ENCODE peak calls at places on chromosomes 16 and 17, in four cellular contexts. Z, Y, E and S are unnamed samples.

GRCh38 chr17:75673487-75673886 is 6.3 kb downstream of the SAP30BP start:
- DNase-seq in Y (no peak), Z (no peak), E (no peak), S (no peak)

GRCh38 chr17:29706045-29706431 is 83.3 kb upstream of the CORO6 start:
- DNase-seq in Z (no peak), Y (no peak), E (no peak), S (no peak)

GRCh38 chr16:24538756-24539294 is 541 bp upstream of the RBBP6 start:
- DNase-seq in Y (peak; percentile 67), E (no peak), Z (no peak), S (no peak)

GRCh38 chr17:75590849-75591721 is 3.5 kb downstream of the MYO15B start:
- DNase-seq in E (no peak), Y (no peak), Z (no peak), S (no peak)

GRCh38 chr17:42132941-42133340 is 10.3 kb downstream of the HSPB9 start:
- DNase-seq in E (no peak), Y (peak; percentile 81), Z (no peak), S (peak; percentile 77)

GRCh38 chr17:40518401-40519088 is 17.1 kb upstream of the TNS4 start:
- DNase-seq in Y (no peak), Z (no peak), E (no peak), S (peak; percentile 61)

GRCh38 chr17:4329838-4330237 is 36.6 kb downstream of the UBE2G1 start:
- DNase-seq in Z (no peak), E (no peak), Y (no peak), S (no peak)

GRCh38 chr17:65131946-65132345 is 5.2 kb upstream of the RGS9 start:
- DNase-seq in Y (no peak), E (no peak), Z (no peak), S (no peak)

GRCh38 chr17:74260525-74260850 is 13.5 kb upstream of the DNAI2 start:
- DNase-seq in E (no peak), Z (no peak), Y (no peak), S (no peak)

GRCh38 chr17:77829871-77830799 is 128.4 kb upstream of the TNRC6C start:
- DNase-seq in Z (no peak), Y (no peak), E (no peak), S (no peak)

GRCh38 chr16:57807968-57808528 is 5.8 kb upstream of the KIFC3 start:
- DNase-seq in Z (peak; percentile 83), E (peak; percentile 78), Y (peak; percentile 92), S (peak; percentile 87)

GRCh38 chr16:84589975-84590719 is 27.7 kb downstream of the COTL1 start:
- DNase-seq in E (no peak), Z (no peak), Y (no peak), S (no peak)

GRCh38 chr17:65987988-65988387 is 203.9 kb downstream of the CEP112 start:
- DNase-seq in Y (no peak), E (no peak), Z (no peak), S (peak; percentile 11)

GRCh38 chr16:50591800-50592771 is 43.9 kb downstream of the NKD1 start:
- DNase-seq in Y (peak; percentile 37), Z (no peak), E (no peak), S (peak; percentile 30)

GRCh38 chr16:66315210-66315825 is 51.2 kb upstream of the CDH5 start:
- DNase-seq in Z (peak; percentile 85), Y (peak; percentile 69), E (peak; percentile 68), S (peak; percentile 67)

GRCh38 chr16:12573730-12574383 is 229.8 kb downstream of the CPPED1 start:
- DNase-seq in Y (peak; percentile 79), Z (peak; percentile 75), E (peak; percentile 79), S (peak; percentile 51)

GRCh38 chr17:72409405-72410002 is 288.7 kb downstream of the SOX9 start:
- DNase-seq in E (no peak), Y (no peak), Z (no peak), S (no peak)

GRCh38 chr17:45043813-45044540 is 7.5 kb downstream of the DCAKD start:
- DNase-seq in Y (no peak), Z (no peak), E (no peak), S (no peak)

GRCh38 chr17:80447790-80448189 is 28.6 kb downstream of the NPTX1 start:
- DNase-seq in Y (no peak), E (no peak), Z (no peak), S (no peak)

GRCh38 chr17:46056800-46057304 is 57.8 kb downstream of the STH start:
- DNase-seq in Z (no peak), E (no peak), Y (no peak), S (no peak)

GRCh38 chr16:12260647-12261262 is 284.2 kb downstream of the SNX29 start:
- DNase-seq in E (no peak), Z (no peak), Y (no peak), S (no peak)

GRCh38 chr17:18181358-18181757 is 2.3 kb upstream of the ALKBH5 start:
- DNase-seq in Y (no peak), Z (no peak), E (no peak), S (no peak)

GRCh38 chr17:33234233-33234632 is 58.9 kb downstream of the ASIC2 start:
- DNase-seq in Z (no peak), E (no peak), Y (no peak), S (no peak)

GRCh38 chr16:89189358-89190025 is 10.8 kb downstream of the SLC22A31 start:
- DNase-seq in Y (no peak), E (no peak), Z (no peak), S (no peak)

GRCh38 chr17:72387487-72387886 is 266.7 kb downstream of the SOX9 start:
- DNase-seq in Z (no peak), Y (no peak), E (no peak), S (no peak)

GRCh38 chr17:73090396-73091202 is 1.9 kb downstream of the SLC39A11 start:
- DNase-seq in Z (no peak), E (no peak), Y (no peak), S (no peak)